ENCODE peak calls at places on chromosomes 4 and X, in eight cellular contexts. One of them, this sample, is unnamed.

GRCh38 chrX:136030357-136031225 is 45.4 kb downstream of the SLC9A6 start:
- DNase-seq in left lung: no peak
- DNase-seq in CD8-positive, alpha-beta memory T cell: no peak
- DNase-seq in stomach: no peak
- DNase-seq in lower lobe of right lung: no peak
- DNase-seq in effector memory CD4-positive, alpha-beta T cell: no peak
- DNase-seq in HCT116: no peak
- DNase-seq in pancreas: no peak
- DNase-seq in this sample: no peak

GRCh38 chr4:100189820-100190642 is at the start of gene DDIT4L:
- DNase-seq in left lung: peak
- DNase-seq in CD8-positive, alpha-beta memory T cell: peak
- DNase-seq in stomach: peak
- DNase-seq in lower lobe of right lung: peak
- DNase-seq in effector memory CD4-positive, alpha-beta T cell: no peak
- DNase-seq in HCT116: peak
- DNase-seq in pancreas: peak
- DNase-seq in this sample: peak

GRCh38 chr4:103307479-103308042 is 109.4 kb upstream of the CENPE start:
- DNase-seq in left lung: peak
- DNase-seq in CD8-positive, alpha-beta memory T cell: no peak
- DNase-seq in stomach: no peak
- DNase-seq in lower lobe of right lung: no peak
- DNase-seq in effector memory CD4-positive, alpha-beta T cell: no peak
- DNase-seq in HCT116: no peak
- DNase-seq in pancreas: no peak
- DNase-seq in this sample: no peak

GRCh38 chr4:73851293-73851692 is 1.8 kb upstream of the PF4V1 start:
- DNase-seq in left lung: no peak
- DNase-seq in CD8-positive, alpha-beta memory T cell: no peak
- DNase-seq in stomach: no peak
- DNase-seq in lower lobe of right lung: no peak
- DNase-seq in effector memory CD4-positive, alpha-beta T cell: no peak
- DNase-seq in HCT116: no peak
- DNase-seq in pancreas: no peak
- DNase-seq in this sample: no peak

GRCh38 chr4:700587-701264 is 4.9 kb upstream of the PCGF3 start:
- DNase-seq in left lung: no peak
- DNase-seq in CD8-positive, alpha-beta memory T cell: no peak
- DNase-seq in stomach: no peak
- DNase-seq in lower lobe of right lung: no peak
- DNase-seq in effector memory CD4-positive, alpha-beta T cell: no peak
- DNase-seq in HCT116: no peak
- DNase-seq in pancreas: no peak
- DNase-seq in this sample: no peak

GRCh38 chr4:54998991-54999390 is 126.4 kb downstream of the KDR start:
- DNase-seq in left lung: no peak
- DNase-seq in CD8-positive, alpha-beta memory T cell: no peak
- DNase-seq in stomach: no peak
- DNase-seq in lower lobe of right lung: no peak
- DNase-seq in effector memory CD4-positive, alpha-beta T cell: no peak
- DNase-seq in HCT116: no peak
- DNase-seq in pancreas: no peak
- DNase-seq in this sample: no peak

GRCh38 chrX:55342533-55343501 is 78.1 kb upstream of the PAGE3 start:
- DNase-seq in left lung: no peak
- DNase-seq in CD8-positive, alpha-beta memory T cell: peak
- DNase-seq in stomach: peak
- DNase-seq in lower lobe of right lung: no peak
- DNase-seq in effector memory CD4-positive, alpha-beta T cell: no peak
- DNase-seq in HCT116: no peak
- DNase-seq in pancreas: no peak
- DNase-seq in this sample: peak

GRCh38 chr4:78336093-78336943 is 215.3 kb upstream of the ANXA3 start:
- DNase-seq in left lung: no peak
- DNase-seq in CD8-positive, alpha-beta memory T cell: no peak
- DNase-seq in stomach: no peak
- DNase-seq in lower lobe of right lung: no peak
- DNase-seq in effector memory CD4-positive, alpha-beta T cell: no peak
- DNase-seq in HCT116: no peak
- DNase-seq in pancreas: no peak
- DNase-seq in this sample: peak

GRCh38 chrX:56232221-56233082 is at the start of gene KLF8:
- DNase-seq in left lung: peak
- DNase-seq in CD8-positive, alpha-beta memory T cell: no peak
- DNase-seq in stomach: peak
- DNase-seq in lower lobe of right lung: peak
- DNase-seq in effector memory CD4-positive, alpha-beta T cell: peak
- DNase-seq in HCT116: peak
- DNase-seq in pancreas: peak
- DNase-seq in this sample: peak

GRCh38 chrX:24860140-24860539 is 155.6 kb downstream of the ARX start:
- DNase-seq in left lung: no peak
- DNase-seq in CD8-positive, alpha-beta memory T cell: no peak
- DNase-seq in stomach: no peak
- DNase-seq in lower lobe of right lung: no peak
- DNase-seq in effector memory CD4-positive, alpha-beta T cell: no peak
- DNase-seq in HCT116: no peak
- DNase-seq in pancreas: no peak
- DNase-seq in this sample: no peak

GRCh38 chr4:47840291-47840690 is 2.4 kb upstream of the CORIN start:
- DNase-seq in left lung: no peak
- DNase-seq in CD8-positive, alpha-beta memory T cell: no peak
- DNase-seq in stomach: no peak
- DNase-seq in lower lobe of right lung: no peak
- DNase-seq in effector memory CD4-positive, alpha-beta T cell: no peak
- DNase-seq in HCT116: no peak
- DNase-seq in pancreas: no peak
- DNase-seq in this sample: no peak

GRCh38 chr4:110184124-110184790 is 14.2 kb downstream of the ELOVL6 start:
- DNase-seq in left lung: no peak
- DNase-seq in CD8-positive, alpha-beta memory T cell: no peak
- DNase-seq in stomach: no peak
- DNase-seq in lower lobe of right lung: no peak
- DNase-seq in effector memory CD4-positive, alpha-beta T cell: no peak
- DNase-seq in HCT116: no peak
- DNase-seq in pancreas: no peak
- DNase-seq in this sample: no peak

GRCh38 chr4:67122029-67122428 is 423.3 kb downstream of the CENPC start:
- DNase-seq in left lung: no peak
- DNase-seq in CD8-positive, alpha-beta memory T cell: no peak
- DNase-seq in stomach: no peak
- DNase-seq in lower lobe of right lung: no peak
- DNase-seq in effector memory CD4-positive, alpha-beta T cell: no peak
- DNase-seq in HCT116: no peak
- DNase-seq in pancreas: no peak
- DNase-seq in this sample: no peak

GRCh38 chr4:83207497-83208105 is 77.0 kb downstream of the COQ2 start:
- DNase-seq in left lung: no peak
- DNase-seq in CD8-positive, alpha-beta memory T cell: no peak
- DNase-seq in stomach: no peak
- DNase-seq in lower lobe of right lung: no peak
- DNase-seq in effector memory CD4-positive, alpha-beta T cell: no peak
- DNase-seq in HCT116: peak
- DNase-seq in pancreas: no peak
- DNase-seq in this sample: peak

GRCh38 chr4:31156221-31156620 is 436.1 kb downstream of the PCDH7 start:
- DNase-seq in left lung: no peak
- DNase-seq in CD8-positive, alpha-beta memory T cell: no peak
- DNase-seq in stomach: no peak
- DNase-seq in lower lobe of right lung: no peak
- DNase-seq in effector memory CD4-positive, alpha-beta T cell: no peak
- DNase-seq in HCT116: no peak
- DNase-seq in pancreas: no peak
- DNase-seq in this sample: no peak

DNA sequence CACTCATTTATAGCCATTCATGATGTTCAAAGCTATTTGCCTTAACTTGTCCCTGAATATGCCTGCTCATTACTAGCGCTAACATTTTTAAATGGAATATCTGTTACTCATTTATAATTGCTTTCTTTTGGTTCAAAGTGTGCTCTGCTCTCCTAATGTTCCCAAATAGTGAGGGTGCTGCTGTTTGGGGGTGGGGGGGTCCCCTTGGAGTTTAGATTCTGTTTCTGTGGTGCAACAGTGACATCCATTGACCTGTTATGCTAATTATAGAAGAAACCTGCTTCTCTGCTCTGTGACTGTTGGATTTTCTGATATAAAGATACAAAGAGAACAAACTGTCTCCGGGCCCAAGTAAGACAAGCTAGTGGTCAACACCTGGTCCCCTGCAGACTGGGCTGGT is 222.4 kb downstream of the SHROOM3 start:
- DNase-seq in left lung: no peak
- DNase-seq in CD8-positive, alpha-beta memory T cell: no peak
- DNase-seq in stomach: no peak
- DNase-seq in lower lobe of right lung: no peak
- DNase-seq in effector memory CD4-positive, alpha-beta T cell: no peak
- DNase-seq in HCT116: no peak
- DNase-seq in pancreas: no peak
- DNase-seq in this sample: no peak
- H3K27ac ChIP-seq in left lung: peak
- H3K27ac ChIP-seq in CD8-positive, alpha-beta memory T cell: no peak
- H3K27ac ChIP-seq in stomach: peak
- H3K27ac ChIP-seq in lower lobe of right lung: no peak
- H3K27ac ChIP-seq in effector memory CD4-positive, alpha-beta T cell: no peak
- H3K27ac ChIP-seq in HCT116: no peak
- H3K27ac ChIP-seq in pancreas: no peak
- H3K27ac ChIP-seq in this sample: peak

GRCh38 chr4:174520655-174521054 is 1.6 kb downstream of the HPGD start:
- DNase-seq in left lung: no peak
- DNase-seq in CD8-positive, alpha-beta memory T cell: peak
- DNase-seq in stomach: no peak
- DNase-seq in lower lobe of right lung: no peak
- DNase-seq in effector memory CD4-positive, alpha-beta T cell: no peak
- DNase-seq in HCT116: no peak
- DNase-seq in pancreas: no peak
- DNase-seq in this sample: no peak
- H3K27ac ChIP-seq in left lung: no peak
- H3K27ac ChIP-seq in CD8-positive, alpha-beta memory T cell: no peak
- H3K27ac ChIP-seq in stomach: no peak
- H3K27ac ChIP-seq in lower lobe of right lung: peak
- H3K27ac ChIP-seq in effector memory CD4-positive, alpha-beta T cell: no peak
- H3K27ac ChIP-seq in HCT116: no peak
- H3K27ac ChIP-seq in pancreas: no peak
- H3K27ac ChIP-seq in this sample: no peak

GRCh38 chrX:65035451-65035779 is 59.2 kb upstream of the ZC4H2 start:
- DNase-seq in left lung: peak
- DNase-seq in CD8-positive, alpha-beta memory T cell: no peak
- DNase-seq in stomach: peak
- DNase-seq in lower lobe of right lung: no peak
- DNase-seq in effector memory CD4-positive, alpha-beta T cell: no peak
- DNase-seq in HCT116: no peak
- DNase-seq in pancreas: peak
- DNase-seq in this sample: no peak

GRCh38 chrX:65034292-65034640 is 58.0 kb upstream of the ZC4H2 start:
- DNase-seq in left lung: no peak
- DNase-seq in CD8-positive, alpha-beta memory T cell: no peak
- DNase-seq in stomach: no peak
- DNase-seq in lower lobe of right lung: no peak
- DNase-seq in effector memory CD4-positive, alpha-beta T cell: no peak
- DNase-seq in HCT116: no peak
- DNase-seq in pancreas: no peak
- DNase-seq in this sample: no peak

DNA sequence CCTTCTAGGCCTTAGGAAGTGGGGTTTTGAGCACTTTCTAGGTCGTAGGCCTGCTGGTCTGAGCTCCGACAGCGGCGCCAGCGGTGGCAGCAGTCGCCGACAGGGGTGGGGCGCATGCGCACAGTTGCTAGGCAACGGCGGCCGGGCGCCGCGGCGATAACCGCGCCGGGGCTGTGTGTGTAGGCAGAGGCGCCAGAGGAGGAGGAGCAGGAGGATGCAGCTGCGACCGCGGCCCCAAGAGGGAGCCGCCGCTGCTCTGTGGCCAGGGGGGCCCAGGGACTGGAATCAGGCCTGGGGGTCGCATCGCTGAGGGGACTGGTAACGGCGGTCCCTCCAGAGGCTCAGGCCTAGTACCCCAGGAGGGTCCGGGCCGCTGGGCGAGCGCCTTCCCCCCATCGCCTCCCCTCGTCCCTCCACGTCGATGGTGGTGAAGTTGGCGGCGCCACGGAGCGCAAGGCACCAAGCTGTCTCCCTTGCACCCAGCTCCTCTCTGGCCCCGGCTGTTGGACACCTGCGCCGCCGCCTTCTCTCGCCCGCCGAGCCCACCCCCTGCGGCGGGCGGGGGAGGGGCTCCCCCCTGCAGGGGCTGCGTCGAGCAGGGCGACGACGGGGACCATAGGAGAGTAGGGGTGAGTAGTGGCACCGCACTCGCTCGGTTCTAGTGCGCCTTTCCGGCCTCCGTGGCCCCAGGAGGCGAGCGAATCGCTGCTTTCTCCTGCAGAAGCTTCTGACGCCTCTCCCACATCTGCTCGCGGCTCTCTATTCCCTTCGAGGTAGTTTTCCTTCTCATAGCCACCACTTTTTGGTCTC is 58.6 kb upstream of the ZC4H2 start:
- DNase-seq in left lung: peak
- DNase-seq in CD8-positive, alpha-beta memory T cell: peak
- DNase-seq in stomach: peak
- DNase-seq in lower lobe of right lung: peak
- DNase-seq in effector memory CD4-positive, alpha-beta T cell: peak
- DNase-seq in HCT116: peak
- DNase-seq in pancreas: peak
- DNase-seq in this sample: no peak
- H3K27ac ChIP-seq in left lung: peak
- H3K27ac ChIP-seq in CD8-positive, alpha-beta memory T cell: peak
- H3K27ac ChIP-seq in stomach: peak
- H3K27ac ChIP-seq in lower lobe of right lung: peak
- H3K27ac ChIP-seq in effector memory CD4-positive, alpha-beta T cell: peak
- H3K27ac ChIP-seq in HCT116: peak
- H3K27ac ChIP-seq in pancreas: peak
- H3K27ac ChIP-seq in this sample: no peak

DNA sequence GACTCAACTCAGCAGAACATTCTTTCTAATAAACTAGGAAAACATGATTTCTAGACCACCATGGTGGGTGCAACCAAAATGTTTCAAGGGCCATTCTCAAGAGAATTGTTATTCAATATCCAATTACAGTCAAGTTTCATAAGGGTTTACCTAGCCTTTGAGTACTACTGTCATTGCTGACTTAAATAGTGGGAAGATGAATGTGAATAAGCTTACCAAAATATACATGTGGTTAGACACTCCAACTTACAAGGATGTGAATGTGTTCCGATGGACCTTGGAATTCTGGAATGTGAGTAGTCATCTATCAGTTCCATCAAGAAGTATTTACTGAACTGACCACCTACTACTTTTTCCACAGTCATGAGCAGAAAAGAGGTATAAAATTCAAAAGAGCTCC is 16.9 kb downstream of the SH3RF1 start:
- DNase-seq in left lung: no peak
- DNase-seq in CD8-positive, alpha-beta memory T cell: no peak
- DNase-seq in stomach: no peak
- DNase-seq in lower lobe of right lung: no peak
- DNase-seq in effector memory CD4-positive, alpha-beta T cell: no peak
- DNase-seq in HCT116: no peak
- DNase-seq in pancreas: no peak
- DNase-seq in this sample: no peak
- H3K27ac ChIP-seq in left lung: peak
- H3K27ac ChIP-seq in CD8-positive, alpha-beta memory T cell: no peak
- H3K27ac ChIP-seq in stomach: no peak
- H3K27ac ChIP-seq in lower lobe of right lung: no peak
- H3K27ac ChIP-seq in effector memory CD4-positive, alpha-beta T cell: no peak
- H3K27ac ChIP-seq in HCT116: peak
- H3K27ac ChIP-seq in pancreas: peak
- H3K27ac ChIP-seq in this sample: no peak